ENCODE peak calls at places on chromosomes 4 and X, in ten cellular contexts. One of them, this sample, is unnamed.

GRCh38 chr4:6905501-6905900 is 4.1 kb upstream of the TBC1D14 start:
- DNase-seq in uterus: no peak
- DNase-seq in aorta: no peak
- DNase-seq in ovary: no peak
- DNase-seq in neuronal stem cell: no peak
- DNase-seq in NCI-H460: no peak
- DNase-seq in substantia nigra: no peak
- DNase-seq in islet precursor cell: no peak
- DNase-seq in CD8-positive, alpha-beta memory T cell: no peak
- DNase-seq in ureter: no peak
- DNase-seq in this sample: no peak

GRCh38 chr4:7814451-7814850 is 125.2 kb downstream of the AFAP1 start:
- DNase-seq in uterus: no peak
- DNase-seq in aorta: no peak
- DNase-seq in ovary: no peak
- DNase-seq in neuronal stem cell: no peak
- DNase-seq in NCI-H460: no peak
- DNase-seq in substantia nigra: no peak
- DNase-seq in islet precursor cell: no peak
- DNase-seq in CD8-positive, alpha-beta memory T cell: no peak
- DNase-seq in ureter: no peak
- DNase-seq in this sample: no peak

GRCh38 chr4:116015062-116015461 is 901.6 kb upstream of the NDST4 start:
- DNase-seq in uterus: no peak
- DNase-seq in aorta: no peak
- DNase-seq in ovary: no peak
- DNase-seq in neuronal stem cell: no peak
- DNase-seq in NCI-H460: no peak
- DNase-seq in substantia nigra: no peak
- DNase-seq in islet precursor cell: peak
- DNase-seq in CD8-positive, alpha-beta memory T cell: no peak
- DNase-seq in ureter: no peak
- DNase-seq in this sample: peak

GRCh38 chrX:13763489-13763888 is 28.9 kb downstream of the OFD1 start:
- DNase-seq in uterus: no peak
- DNase-seq in aorta: no peak
- DNase-seq in ovary: no peak
- DNase-seq in neuronal stem cell: no peak
- DNase-seq in NCI-H460: no peak
- DNase-seq in substantia nigra: peak
- DNase-seq in islet precursor cell: no peak
- DNase-seq in CD8-positive, alpha-beta memory T cell: no peak
- DNase-seq in ureter: no peak
- DNase-seq in this sample: no peak

GRCh38 chrX:2401590-2402360 is 99.0 kb downstream of the DHRSX start:
- DNase-seq in uterus: no peak
- DNase-seq in aorta: no peak
- DNase-seq in ovary: no peak
- DNase-seq in neuronal stem cell: peak
- DNase-seq in NCI-H460: no peak
- DNase-seq in substantia nigra: no peak
- DNase-seq in islet precursor cell: peak
- DNase-seq in CD8-positive, alpha-beta memory T cell: no peak
- DNase-seq in ureter: no peak
- DNase-seq in this sample: peak

GRCh38 chr4:117577686-117578085 is 456.6 kb upstream of the NDST3 start:
- DNase-seq in uterus: no peak
- DNase-seq in aorta: no peak
- DNase-seq in ovary: no peak
- DNase-seq in neuronal stem cell: no peak
- DNase-seq in NCI-H460: no peak
- DNase-seq in substantia nigra: no peak
- DNase-seq in islet precursor cell: no peak
- DNase-seq in CD8-positive, alpha-beta memory T cell: no peak
- DNase-seq in ureter: no peak
- DNase-seq in this sample: no peak

GRCh38 chr4:10006604-10007435 is 14.5 kb downstream of the SLC2A9 start:
- DNase-seq in uterus: no peak
- DNase-seq in aorta: no peak
- DNase-seq in ovary: no peak
- DNase-seq in neuronal stem cell: no peak
- DNase-seq in NCI-H460: peak
- DNase-seq in substantia nigra: no peak
- DNase-seq in islet precursor cell: peak
- DNase-seq in CD8-positive, alpha-beta memory T cell: no peak
- DNase-seq in ureter: peak
- DNase-seq in this sample: peak

GRCh38 chrX:40207626-40208025 is 109.9 kb upstream of the BCOR start:
- DNase-seq in uterus: no peak
- DNase-seq in aorta: no peak
- DNase-seq in ovary: no peak
- DNase-seq in neuronal stem cell: no peak
- DNase-seq in NCI-H460: no peak
- DNase-seq in substantia nigra: no peak
- DNase-seq in islet precursor cell: no peak
- DNase-seq in CD8-positive, alpha-beta memory T cell: no peak
- DNase-seq in ureter: no peak
- DNase-seq in this sample: peak

GRCh38 chr4:70313736-70314135 is 21.0 kb upstream of the CABS1 start:
- DNase-seq in uterus: no peak
- DNase-seq in aorta: no peak
- DNase-seq in ovary: no peak
- DNase-seq in neuronal stem cell: peak
- DNase-seq in NCI-H460: no peak
- DNase-seq in substantia nigra: no peak
- DNase-seq in islet precursor cell: no peak
- DNase-seq in CD8-positive, alpha-beta memory T cell: no peak
- DNase-seq in ureter: no peak
- DNase-seq in this sample: no peak

GRCh38 chrX:154372612-154373022 is 1.8 kb downstream of the FLNA start:
- DNase-seq in uterus: peak
- DNase-seq in aorta: no peak
- DNase-seq in ovary: no peak
- DNase-seq in neuronal stem cell: no peak
- DNase-seq in NCI-H460: no peak
- DNase-seq in substantia nigra: no peak
- DNase-seq in islet precursor cell: no peak
- DNase-seq in CD8-positive, alpha-beta memory T cell: peak
- DNase-seq in ureter: no peak
- DNase-seq in this sample: no peak

GRCh38 chr4:56330691-56331090 is 56.6 kb downstream of the AASDH start:
- DNase-seq in uterus: no peak
- DNase-seq in aorta: no peak
- DNase-seq in ovary: no peak
- DNase-seq in neuronal stem cell: peak
- DNase-seq in NCI-H460: no peak
- DNase-seq in substantia nigra: no peak
- DNase-seq in islet precursor cell: no peak
- DNase-seq in CD8-positive, alpha-beta memory T cell: no peak
- DNase-seq in ureter: no peak
- DNase-seq in this sample: peak

GRCh38 chrX:50081282-50081955 is 119.4 kb downstream of the AKAP4 start:
- DNase-seq in uterus: peak
- DNase-seq in aorta: no peak
- DNase-seq in ovary: no peak
- DNase-seq in neuronal stem cell: no peak
- DNase-seq in NCI-H460: peak
- DNase-seq in substantia nigra: no peak
- DNase-seq in islet precursor cell: no peak
- DNase-seq in CD8-positive, alpha-beta memory T cell: no peak
- DNase-seq in ureter: no peak
- DNase-seq in this sample: peak

GRCh38 chr4:186715077-186715476 is 8.6 kb downstream of the FAT1 start:
- DNase-seq in uterus: no peak
- DNase-seq in aorta: no peak
- DNase-seq in ovary: no peak
- DNase-seq in neuronal stem cell: no peak
- DNase-seq in NCI-H460: no peak
- DNase-seq in substantia nigra: no peak
- DNase-seq in islet precursor cell: no peak
- DNase-seq in CD8-positive, alpha-beta memory T cell: no peak
- DNase-seq in ureter: no peak
- DNase-seq in this sample: no peak

GRCh38 chrX:48595929-48596328 is 1.4 kb upstream of the WDR13 start:
- DNase-seq in uterus: no peak
- DNase-seq in aorta: no peak
- DNase-seq in ovary: no peak
- DNase-seq in neuronal stem cell: no peak
- DNase-seq in NCI-H460: no peak
- DNase-seq in substantia nigra: no peak
- DNase-seq in islet precursor cell: no peak
- DNase-seq in CD8-positive, alpha-beta memory T cell: no peak
- DNase-seq in ureter: no peak
- DNase-seq in this sample: no peak